ENCODE peak calls at places on chromosomes 2 and 18, in ten cellular contexts. One of them, this sample, is unnamed.
A peak's percentile ranks its signal among the peaks of the same experiment; 100 is the strongest.

GRCh38 chr2:122329266-122329665 is 573.8 kb downstream of the TSN start:
- DNase-seq in effector memory CD8-positive, alpha-beta T cell: no peak
- DNase-seq in KBM-7: no peak
- DNase-seq in breast epithelium: no peak
- DNase-seq in stimulated activated CD4-positive, alpha-beta T cell treated with anti-CD3 and anti-CD28 coated beads, Interleukin-4, amount 100 ng/mL, for 1 hour: no peak
- DNase-seq in stimulated activated CD8-positive, alpha-beta memory T cell treated with anti-CD3 and anti-CD28 coated beads, Interleukin-2, amount 100 ng/mL, for 1 hour: no peak
- DNase-seq in activated naive CD8-positive, alpha-beta T cell treated with anti-CD3 and anti-CD28 coated beads, Interleukin-2, amount 50 U/mL, for 24 hours: no peak
- DNase-seq in fibroblast of mammary gland: no peak
- DNase-seq in Right ventricle myocardium superior: no peak
- DNase-seq in MCF 10A: peak; percentile 37
- DNase-seq in this sample: no peak

GRCh38 chr2:27973592-27973991 is 83.1 kb downstream of the BABAM2 start:
- DNase-seq in effector memory CD8-positive, alpha-beta T cell: no peak
- DNase-seq in KBM-7: no peak
- DNase-seq in breast epithelium: no peak
- DNase-seq in stimulated activated CD4-positive, alpha-beta T cell treated with anti-CD3 and anti-CD28 coated beads, Interleukin-4, amount 100 ng/mL, for 1 hour: no peak
- DNase-seq in stimulated activated CD8-positive, alpha-beta memory T cell treated with anti-CD3 and anti-CD28 coated beads, Interleukin-2, amount 100 ng/mL, for 1 hour: no peak
- DNase-seq in activated naive CD8-positive, alpha-beta T cell treated with anti-CD3 and anti-CD28 coated beads, Interleukin-2, amount 50 U/mL, for 24 hours: no peak
- DNase-seq in fibroblast of mammary gland: no peak
- DNase-seq in Right ventricle myocardium superior: no peak
- DNase-seq in MCF 10A: no peak
- DNase-seq in this sample: no peak

GRCh38 chr2:10765461-10765860 is 44.0 kb downstream of the ATP6V1C2 start:
- DNase-seq in effector memory CD8-positive, alpha-beta T cell: no peak
- DNase-seq in KBM-7: no peak
- DNase-seq in breast epithelium: no peak
- DNase-seq in stimulated activated CD4-positive, alpha-beta T cell treated with anti-CD3 and anti-CD28 coated beads, Interleukin-4, amount 100 ng/mL, for 1 hour: no peak
- DNase-seq in stimulated activated CD8-positive, alpha-beta memory T cell treated with anti-CD3 and anti-CD28 coated beads, Interleukin-2, amount 100 ng/mL, for 1 hour: no peak
- DNase-seq in activated naive CD8-positive, alpha-beta T cell treated with anti-CD3 and anti-CD28 coated beads, Interleukin-2, amount 50 U/mL, for 24 hours: no peak
- DNase-seq in fibroblast of mammary gland: no peak
- DNase-seq in Right ventricle myocardium superior: no peak
- DNase-seq in MCF 10A: peak; percentile 31
- DNase-seq in this sample: no peak

GRCh38 chr18:28412521-28412920 is 235.6 kb upstream of the CDH2 start:
- DNase-seq in effector memory CD8-positive, alpha-beta T cell: no peak
- DNase-seq in KBM-7: no peak
- DNase-seq in breast epithelium: no peak
- DNase-seq in stimulated activated CD4-positive, alpha-beta T cell treated with anti-CD3 and anti-CD28 coated beads, Interleukin-4, amount 100 ng/mL, for 1 hour: no peak
- DNase-seq in stimulated activated CD8-positive, alpha-beta memory T cell treated with anti-CD3 and anti-CD28 coated beads, Interleukin-2, amount 100 ng/mL, for 1 hour: no peak
- DNase-seq in activated naive CD8-positive, alpha-beta T cell treated with anti-CD3 and anti-CD28 coated beads, Interleukin-2, amount 50 U/mL, for 24 hours: no peak
- DNase-seq in fibroblast of mammary gland: no peak
- DNase-seq in Right ventricle myocardium superior: no peak
- DNase-seq in MCF 10A: no peak
- DNase-seq in this sample: no peak

GRCh38 chr18:49368876-49369440 is 91.5 kb downstream of the DYM start:
- DNase-seq in effector memory CD8-positive, alpha-beta T cell: no peak
- DNase-seq in KBM-7: no peak
- DNase-seq in breast epithelium: peak; percentile 62
- DNase-seq in stimulated activated CD4-positive, alpha-beta T cell treated with anti-CD3 and anti-CD28 coated beads, Interleukin-4, amount 100 ng/mL, for 1 hour: no peak
- DNase-seq in stimulated activated CD8-positive, alpha-beta memory T cell treated with anti-CD3 and anti-CD28 coated beads, Interleukin-2, amount 100 ng/mL, for 1 hour: no peak
- DNase-seq in activated naive CD8-positive, alpha-beta T cell treated with anti-CD3 and anti-CD28 coated beads, Interleukin-2, amount 50 U/mL, for 24 hours: no peak
- DNase-seq in fibroblast of mammary gland: no peak
- DNase-seq in Right ventricle myocardium superior: no peak
- DNase-seq in MCF 10A: no peak
- DNase-seq in this sample: no peak

GRCh38 chr2:113283704-113284284 is 5.1 kb upstream of the PAX8 start:
- DNase-seq in effector memory CD8-positive, alpha-beta T cell: no peak
- DNase-seq in KBM-7: no peak
- DNase-seq in breast epithelium: peak; percentile 62
- DNase-seq in stimulated activated CD4-positive, alpha-beta T cell treated with anti-CD3 and anti-CD28 coated beads, Interleukin-4, amount 100 ng/mL, for 1 hour: no peak
- DNase-seq in stimulated activated CD8-positive, alpha-beta memory T cell treated with anti-CD3 and anti-CD28 coated beads, Interleukin-2, amount 100 ng/mL, for 1 hour: no peak
- DNase-seq in activated naive CD8-positive, alpha-beta T cell treated with anti-CD3 and anti-CD28 coated beads, Interleukin-2, amount 50 U/mL, for 24 hours: no peak
- DNase-seq in fibroblast of mammary gland: peak; percentile 86
- DNase-seq in Right ventricle myocardium superior: peak; percentile 68
- DNase-seq in MCF 10A: peak; percentile 89
- DNase-seq in this sample: no peak

GRCh38 chr18:49565656-49566055 is 3.8 kb downstream of the LIPG start:
- DNase-seq in effector memory CD8-positive, alpha-beta T cell: no peak
- DNase-seq in KBM-7: no peak
- DNase-seq in breast epithelium: no peak
- DNase-seq in stimulated activated CD4-positive, alpha-beta T cell treated with anti-CD3 and anti-CD28 coated beads, Interleukin-4, amount 100 ng/mL, for 1 hour: no peak
- DNase-seq in stimulated activated CD8-positive, alpha-beta memory T cell treated with anti-CD3 and anti-CD28 coated beads, Interleukin-2, amount 100 ng/mL, for 1 hour: no peak
- DNase-seq in activated naive CD8-positive, alpha-beta T cell treated with anti-CD3 and anti-CD28 coated beads, Interleukin-2, amount 50 U/mL, for 24 hours: no peak
- DNase-seq in fibroblast of mammary gland: peak; percentile 38
- DNase-seq in Right ventricle myocardium superior: peak; percentile 65
- DNase-seq in MCF 10A: no peak
- DNase-seq in this sample: no peak

GRCh38 chr18:76979111-76979751 is 153.4 kb downstream of the MBP start:
- DNase-seq in effector memory CD8-positive, alpha-beta T cell: no peak
- DNase-seq in KBM-7: no peak
- DNase-seq in breast epithelium: no peak
- DNase-seq in stimulated activated CD4-positive, alpha-beta T cell treated with anti-CD3 and anti-CD28 coated beads, Interleukin-4, amount 100 ng/mL, for 1 hour: no peak
- DNase-seq in stimulated activated CD8-positive, alpha-beta memory T cell treated with anti-CD3 and anti-CD28 coated beads, Interleukin-2, amount 100 ng/mL, for 1 hour: no peak
- DNase-seq in activated naive CD8-positive, alpha-beta T cell treated with anti-CD3 and anti-CD28 coated beads, Interleukin-2, amount 50 U/mL, for 24 hours: no peak
- DNase-seq in fibroblast of mammary gland: no peak
- DNase-seq in Right ventricle myocardium superior: no peak
- DNase-seq in MCF 10A: no peak
- DNase-seq in this sample: peak; percentile 56

GRCh38 chr2:237967463-237967871 is 653 bp downstream of the UBE2F start:
- DNase-seq in effector memory CD8-positive, alpha-beta T cell: no peak
- DNase-seq in KBM-7: no peak
- DNase-seq in breast epithelium: no peak
- DNase-seq in stimulated activated CD4-positive, alpha-beta T cell treated with anti-CD3 and anti-CD28 coated beads, Interleukin-4, amount 100 ng/mL, for 1 hour: peak; percentile 18
- DNase-seq in stimulated activated CD8-positive, alpha-beta memory T cell treated with anti-CD3 and anti-CD28 coated beads, Interleukin-2, amount 100 ng/mL, for 1 hour: no peak
- DNase-seq in activated naive CD8-positive, alpha-beta T cell treated with anti-CD3 and anti-CD28 coated beads, Interleukin-2, amount 50 U/mL, for 24 hours: no peak
- DNase-seq in fibroblast of mammary gland: peak; percentile 32
- DNase-seq in Right ventricle myocardium superior: peak; percentile 65
- DNase-seq in MCF 10A: peak; percentile 32
- DNase-seq in this sample: no peak

GRCh38 chr18:6592522-6592921 is 137.0 kb upstream of the ARHGAP28 start:
- DNase-seq in effector memory CD8-positive, alpha-beta T cell: no peak
- DNase-seq in KBM-7: no peak
- DNase-seq in breast epithelium: no peak
- DNase-seq in stimulated activated CD4-positive, alpha-beta T cell treated with anti-CD3 and anti-CD28 coated beads, Interleukin-4, amount 100 ng/mL, for 1 hour: no peak
- DNase-seq in stimulated activated CD8-positive, alpha-beta memory T cell treated with anti-CD3 and anti-CD28 coated beads, Interleukin-2, amount 100 ng/mL, for 1 hour: no peak
- DNase-seq in activated naive CD8-positive, alpha-beta T cell treated with anti-CD3 and anti-CD28 coated beads, Interleukin-2, amount 50 U/mL, for 24 hours: no peak
- DNase-seq in fibroblast of mammary gland: no peak
- DNase-seq in Right ventricle myocardium superior: no peak
- DNase-seq in MCF 10A: no peak
- DNase-seq in this sample: no peak